ENCODE peak calls at places on chromosomes 5 and 9, in nine cellular contexts. S is HTR-8/SVneo; F is SHP77; I is CD8-positive, alpha-beta T cell; V is NCI-H1092 treated with DMSO at 0.1 percent for 48 hours; U is activated naive CD4-positive, alpha-beta T cell; W is HuH-7.5; P is NCI-H1694 treated with DMSO at 0.1 percent for 48 hours; D is stimulated activated CD4-positive, alpha-beta T cell treated with anti-CD3 and anti-CD28 coated beads, Interleukin-12 subunit alpha, Interleukin-12 subunit beta, amount 100 ng/mL, for 4 hours. G is an unnamed sample.

GRCh38 chr9:36818965-36819870 is 214.8 kb downstream of the PAX5 start:
- DNase-seq in P (peak; percentile 58), F (no peak), W (no peak), S (no peak), D (no peak), V (no peak), U (no peak), I (no peak), G (no peak)

GRCh38 chr9:77523891-77524290 is 124.2 kb downstream of the GNA14 start:
- DNase-seq in V (no peak), S (no peak), D (no peak), P (no peak), F (no peak), I (no peak), W (no peak), U (no peak), G (no peak)

GRCh38 chr9:96859461-96860198 is 5.3 kb upstream of the ZNF782 start:
- DNase-seq in W (no peak), U (no peak), D (no peak), S (peak; percentile 61), V (no peak), F (no peak), P (no peak), I (no peak), G (peak; percentile 34)

GRCh38 chr5:3595102-3595961 is at the start of gene IRX1:
- DNase-seq in V (peak; percentile 43), U (no peak), I (no peak), P (no peak), D (no peak), S (no peak), F (no peak), W (no peak), G (no peak)

GRCh38 chr5:128778474-128778873 is 186.8 kb upstream of the SLC27A6 start:
- DNase-seq in F (no peak), I (no peak), W (no peak), P (no peak), V (no peak), U (no peak), S (no peak), D (no peak), G (peak; percentile 20)

GRCh38 chr9:93955356-93956182 is 414 bp upstream of the BARX1 start:
- DNase-seq in W (no peak), F (peak; percentile 33), I (no peak), S (no peak), V (peak; percentile 93), U (no peak), P (peak; percentile 26), D (no peak), G (no peak)

GRCh38 chr5:1104327-1105006 is 7.4 kb downstream of the SLC12A7 start:
- DNase-seq in F (no peak), P (no peak), W (no peak), D (no peak), U (no peak), V (no peak), I (peak; percentile 80), S (no peak), G (no peak)

GRCh38 chr5:124718376-124718775 is 28.1 kb downstream of the ZNF608 start:
- DNase-seq in D (no peak), I (no peak), F (no peak), U (no peak), P (peak; percentile 59), S (no peak), V (peak; percentile 30), W (no peak), G (peak; percentile 54)

GRCh38 chr9:4080889-4081548 is 218.8 kb downstream of the GLIS3 start:
- DNase-seq in F (no peak), S (no peak), V (no peak), D (no peak), I (no peak), W (no peak), P (no peak), U (no peak), G (no peak)

GRCh38 chr9:18717751-18718150 is 243.8 kb downstream of the ADAMTSL1 start:
- DNase-seq in F (no peak), V (no peak), P (no peak), U (no peak), D (no peak), W (no peak), I (no peak), S (no peak), G (no peak)

GRCh38 chr5:38878391-38879090 is 32.7 kb downstream of the OSMR start:
- DNase-seq in P (no peak), S (no peak), W (no peak), I (no peak), D (no peak), F (no peak), V (no peak), U (no peak), G (no peak)

GRCh38 chr5:173563246-173563645 is 53.2 kb downstream of the BOD1 start:
- DNase-seq in P (no peak), V (no peak), S (no peak), W (no peak), F (no peak), D (no peak), U (no peak), I (no peak), G (no peak)

GRCh38 chr5:180595381-180596114 is 4.2 kb upstream of the SCGB3A1 start:
- DNase-seq in U (no peak), S (no peak), I (peak; percentile 31), P (no peak), V (no peak), F (no peak), W (no peak), D (no peak), G (no peak)

GRCh38 chr9:74083681-74084433 is 413.3 kb upstream of the RORB start:
- DNase-seq in D (no peak), P (no peak), I (no peak), W (no peak), S (no peak), U (no peak), F (no peak), V (no peak), G (no peak)

GRCh38 chr9:78358329-78359051 is 61.6 kb downstream of the PSAT1 start:
- DNase-seq in F (no peak), W (no peak), V (no peak), D (no peak), I (no peak), P (no peak), U (no peak), S (no peak), G (no peak)

GRCh38 chr5:74673011-74673790 is 11.8 kb upstream of the HEXB start:
- DNase-seq in S (peak; percentile 41), I (no peak), W (no peak), U (no peak), V (peak; percentile 6), P (peak; percentile 52), F (no peak), D (no peak), G (peak; percentile 74)

GRCh38 chr5:36239370-36240293 is 2.1 kb downstream of the NADK2 start:
- DNase-seq in I (no peak), S (no peak), W (peak; percentile 65), P (no peak), U (no peak), F (no peak), V (peak; percentile 1), D (no peak), G (no peak)

GRCh38 chr5:6729400-6730310 is 16.4 kb downstream of the TENT4A start:
- DNase-seq in S (no peak), I (peak; percentile 68), U (no peak), F (no peak), D (peak; percentile 13), W (no peak), V (no peak), P (no peak), G (no peak)

GRCh38 chr9:137301086-137301947 is 754 bp downstream of the NRARP start:
- DNase-seq in I (no peak), P (no peak), W (peak; percentile 89), V (peak; percentile 27), U (no peak), S (peak; percentile 49), D (no peak), F (peak; percentile 39), G (peak; percentile 83)

GRCh38 chr5:107567901-107568671 is 102.7 kb downstream of the EFNA5 start:
- DNase-seq in S (no peak), D (no peak), I (no peak), U (no peak), W (no peak), V (no peak), P (peak; percentile 82), F (peak; percentile 62), G (peak; percentile 40)

GRCh38 chr5:132898094-132898493 is 24.6 kb downstream of the LEAP2 start:
- DNase-seq in P (no peak), I (no peak), V (no peak), S (no peak), U (no peak), W (no peak), D (no peak), F (no peak), G (no peak)

GRCh38 chr5:135073771-135074345 is 39.8 kb upstream of the PITX1 start:
- DNase-seq in V (no peak), I (no peak), S (no peak), F (no peak), P (no peak), W (no peak), D (no peak), U (no peak), G (no peak)

GRCh38 chr9:2053883-2054845 is 39.0 kb downstream of the SMARCA2 start:
- DNase-seq in U (no peak), I (peak; percentile 77), F (no peak), W (no peak), S (no peak), P (no peak), V (no peak), D (peak; percentile 28), G (peak; percentile 38)

GRCh38 chr9:92952861-92953620 is 5.7 kb downstream of the FGD3 start:
- DNase-seq in I (no peak), V (peak; percentile 97), W (no peak), P (no peak), S (no peak), U (no peak), D (no peak), F (peak; percentile 70), G (no peak)

GRCh38 chr9:14358523-14358922 is 44.6 kb upstream of the NFIB start:
- DNase-seq in W (no peak), P (no peak), F (no peak), D (no peak), S (no peak), V (no peak), U (no peak), I (no peak), G (no peak)

G was measured in lung microvascular endothelial cell.